ENCODE peak calls at places on chromosomes 12 and 14, in four cellular contexts. One of them, this sample, is unnamed.

GRCh38 chr12:49865782-49866135 is 22.9 kb upstream of the BCDIN3D start:
- DNase-seq in iPS DF 6.9: no peak
- DNase-seq in naive thymus-derived CD4-positive, alpha-beta T cell: no peak
- DNase-seq in fibroblast of lung: no peak
- DNase-seq in this sample: no peak

GRCh38 chr12:3632256-3633240 is 120.4 kb downstream of the CRACR2A start:
- DNase-seq in iPS DF 6.9: no peak
- DNase-seq in fibroblast of lung: peak; percentile 23
- DNase-seq in naive thymus-derived CD4-positive, alpha-beta T cell: no peak
- DNase-seq in this sample: no peak

GRCh38 chr12:55847033-55847432 is 4.3 kb upstream of the MMP19 start:
- DNase-seq in fibroblast of lung: peak; percentile 84
- DNase-seq in naive thymus-derived CD4-positive, alpha-beta T cell: no peak
- DNase-seq in iPS DF 6.9: no peak
- DNase-seq in this sample: peak; percentile 64

GRCh38 chr14:90643982-90644510 is 172.2 kb downstream of the TTC7B start:
- DNase-seq in naive thymus-derived CD4-positive, alpha-beta T cell: no peak
- DNase-seq in fibroblast of lung: no peak
- DNase-seq in iPS DF 6.9: no peak
- DNase-seq in this sample: no peak

GRCh38 chr12:121278450-121279375 is 17.8 kb downstream of the CAMKK2 start:
- DNase-seq in fibroblast of lung: peak; percentile 53
- DNase-seq in iPS DF 6.9: no peak
- DNase-seq in naive thymus-derived CD4-positive, alpha-beta T cell: no peak
- DNase-seq in this sample: peak; percentile 69

GRCh38 chr14:51939727-51940126 is 49.6 kb upstream of the RTRAF start:
- DNase-seq in iPS DF 6.9: no peak
- DNase-seq in naive thymus-derived CD4-positive, alpha-beta T cell: no peak
- DNase-seq in fibroblast of lung: peak; percentile 19
- DNase-seq in this sample: no peak

GRCh38 chr12:111757361-111758119 is 9.2 kb upstream of the ALDH2 start:
- DNase-seq in iPS DF 6.9: no peak
- DNase-seq in naive thymus-derived CD4-positive, alpha-beta T cell: no peak
- DNase-seq in fibroblast of lung: peak; percentile 70
- DNase-seq in this sample: peak; percentile 73

GRCh38 chr14:52863339-52863700 is 71.9 kb upstream of the GNPNAT1 start:
- DNase-seq in iPS DF 6.9: no peak
- DNase-seq in fibroblast of lung: peak; percentile 48
- DNase-seq in naive thymus-derived CD4-positive, alpha-beta T cell: no peak
- DNase-seq in this sample: no peak

GRCh38 chr12:121811434-121812319 is 7.9 kb downstream of the SETD1B start:
- DNase-seq in naive thymus-derived CD4-positive, alpha-beta T cell: peak; percentile 74
- DNase-seq in iPS DF 6.9: no peak
- DNase-seq in fibroblast of lung: peak; percentile 59
- DNase-seq in this sample: peak; percentile 92

GRCh38 chr12:118625050-118625675 is 248.8 kb downstream of the SUDS3 start:
- DNase-seq in iPS DF 6.9: no peak
- DNase-seq in naive thymus-derived CD4-positive, alpha-beta T cell: no peak
- DNase-seq in fibroblast of lung: no peak
- DNase-seq in this sample: no peak

GRCh38 chr12:13171921-13172859 is 24.3 kb upstream of the EMP1 start:
- DNase-seq in fibroblast of lung: peak; percentile 69
- DNase-seq in naive thymus-derived CD4-positive, alpha-beta T cell: no peak
- DNase-seq in iPS DF 6.9: no peak
- DNase-seq in this sample: peak; percentile 57

GRCh38 chr14:91367173-91368171 is 50.1 kb downstream of the CCDC88C start:
- DNase-seq in naive thymus-derived CD4-positive, alpha-beta T cell: peak; percentile 75
- DNase-seq in iPS DF 6.9: no peak
- DNase-seq in fibroblast of lung: peak; percentile 97
- DNase-seq in this sample: no peak

GRCh38 chr12:22083167-22083566 is 37.1 kb downstream of the CMAS start:
- DNase-seq in naive thymus-derived CD4-positive, alpha-beta T cell: peak; percentile 57
- DNase-seq in fibroblast of lung: peak; percentile 29
- DNase-seq in iPS DF 6.9: no peak
- DNase-seq in this sample: no peak

GRCh38 chr12:32032205-32032810 is 73.1 kb downstream of the RESF1 start:
- DNase-seq in iPS DF 6.9: no peak
- DNase-seq in naive thymus-derived CD4-positive, alpha-beta T cell: no peak
- DNase-seq in fibroblast of lung: peak; percentile 80
- DNase-seq in this sample: no peak

GRCh38 chr14:73714656-73715081 is 485 bp upstream of the PNMA1 start:
- DNase-seq in naive thymus-derived CD4-positive, alpha-beta T cell: no peak
- DNase-seq in iPS DF 6.9: no peak
- DNase-seq in fibroblast of lung: peak; percentile 39
- DNase-seq in this sample: no peak

GRCh38 chr12:108080363-108080762 is 48.7 kb upstream of the WSCD2 start:
- DNase-seq in naive thymus-derived CD4-positive, alpha-beta T cell: no peak
- DNase-seq in fibroblast of lung: no peak
- DNase-seq in iPS DF 6.9: no peak
- DNase-seq in this sample: no peak

GRCh38 chr12:48917857-48918537 is 7.3 kb downstream of the FKBP11 start:
- DNase-seq in fibroblast of lung: no peak
- DNase-seq in naive thymus-derived CD4-positive, alpha-beta T cell: peak; percentile 63
- DNase-seq in iPS DF 6.9: no peak
- DNase-seq in this sample: no peak

GRCh38 chr14:105487986-105488777 is 1.5 kb downstream of the CRIP1 start:
- DNase-seq in naive thymus-derived CD4-positive, alpha-beta T cell: peak; percentile 50
- DNase-seq in fibroblast of lung: no peak
- DNase-seq in iPS DF 6.9: no peak
- DNase-seq in this sample: peak; percentile 82

GRCh38 chr14:79585845-79586244 is 625.5 kb downstream of the DIO2 start:
- DNase-seq in fibroblast of lung: peak; percentile 85
- DNase-seq in iPS DF 6.9: no peak
- DNase-seq in naive thymus-derived CD4-positive, alpha-beta T cell: no peak
- DNase-seq in this sample: no peak

GRCh38 chr12:109305547-109305946 is 3.5 kb downstream of the FOXN4 start:
- DNase-seq in fibroblast of lung: no peak
- DNase-seq in iPS DF 6.9: no peak
- DNase-seq in naive thymus-derived CD4-positive, alpha-beta T cell: no peak
- DNase-seq in this sample: no peak

GRCh38 chr12:109309441-109310246 is 560 bp upstream of the FOXN4 start:
- DNase-seq in fibroblast of lung: no peak
- DNase-seq in naive thymus-derived CD4-positive, alpha-beta T cell: no peak
- DNase-seq in iPS DF 6.9: no peak
- DNase-seq in this sample: no peak

GRCh38 chr12:109304485-109304884 is 4.6 kb downstream of the FOXN4 start:
- DNase-seq in fibroblast of lung: no peak
- DNase-seq in naive thymus-derived CD4-positive, alpha-beta T cell: no peak
- DNase-seq in iPS DF 6.9: no peak
- DNase-seq in this sample: no peak

GRCh38 chr12:109308534-109309440 is at the start of gene FOXN4:
- DNase-seq in iPS DF 6.9: no peak
- DNase-seq in naive thymus-derived CD4-positive, alpha-beta T cell: no peak
- DNase-seq in fibroblast of lung: no peak
- DNase-seq in this sample: no peak

DNA sequence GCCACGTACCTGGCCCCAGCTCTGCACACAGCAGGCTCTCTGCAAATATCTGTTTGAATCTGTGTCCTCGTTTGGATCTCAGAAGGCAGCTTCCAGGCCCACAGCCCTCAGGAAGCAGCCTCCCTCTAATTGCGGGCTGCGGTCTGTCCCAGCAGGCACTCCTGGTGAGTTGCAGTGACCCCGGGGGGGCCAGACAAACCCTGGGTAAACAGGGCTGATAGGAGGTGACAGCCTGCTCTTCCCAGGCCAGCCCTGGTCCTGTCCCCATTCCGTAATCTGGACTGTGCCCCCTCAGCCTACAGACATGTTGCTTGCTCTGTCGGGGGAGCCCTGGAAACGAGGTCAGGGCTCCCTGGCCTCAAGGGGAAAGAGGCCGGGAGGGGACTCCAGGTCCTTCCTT is 2.0 kb downstream of the FOXN4 start:
- DNase-seq in iPS DF 6.9: no peak
- DNase-seq in fibroblast of lung: no peak
- DNase-seq in naive thymus-derived CD4-positive, alpha-beta T cell: no peak
- DNase-seq in this sample: no peak
- H3K27me3 ChIP-seq in iPS DF 6.9: peaks cover 25% of the 10 kb centered on the region
- H3K27me3 ChIP-seq in fibroblast of lung: peaks cover 51% of the 10 kb centered on the region
- H3K27me3 ChIP-seq in naive thymus-derived CD4-positive, alpha-beta T cell: no peaks in the 10 kb centered on the region
- H3K27me3 ChIP-seq in this sample: no peaks in the 10 kb centered on the region

DNA sequence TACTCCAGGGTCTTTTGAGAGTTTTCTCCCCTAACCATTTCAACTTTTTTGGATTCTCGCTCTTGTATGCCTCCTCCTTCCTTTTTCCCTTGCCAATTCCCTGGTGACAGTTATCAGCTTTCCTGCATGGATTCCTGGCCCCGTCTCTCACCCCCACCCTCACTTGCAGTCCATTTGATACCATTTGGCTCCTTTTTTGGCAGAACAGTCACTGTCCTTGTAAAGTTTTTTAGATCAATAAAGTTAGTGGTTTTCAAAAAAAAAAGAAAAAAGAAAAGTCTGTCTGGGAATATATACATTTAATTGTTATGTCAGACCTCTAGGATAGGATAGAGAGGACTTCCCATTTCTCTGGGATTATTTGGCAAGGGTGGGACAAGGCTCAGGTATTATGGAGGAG is 42.1 kb downstream of the ACTN1 start:
- DNase-seq in iPS DF 6.9: no peak
- DNase-seq in fibroblast of lung: no peak
- DNase-seq in naive thymus-derived CD4-positive, alpha-beta T cell: no peak
- DNase-seq in this sample: peak; percentile 59
- H3K4me3 ChIP-seq in iPS DF 6.9: no peak overlapping the region
- H3K4me3 ChIP-seq in fibroblast of lung: no peak overlapping the region
- H3K4me3 ChIP-seq in naive thymus-derived CD4-positive, alpha-beta T cell: no peak overlapping the region
- H3K4me3 ChIP-seq in this sample: no peak overlapping the region

DNA sequence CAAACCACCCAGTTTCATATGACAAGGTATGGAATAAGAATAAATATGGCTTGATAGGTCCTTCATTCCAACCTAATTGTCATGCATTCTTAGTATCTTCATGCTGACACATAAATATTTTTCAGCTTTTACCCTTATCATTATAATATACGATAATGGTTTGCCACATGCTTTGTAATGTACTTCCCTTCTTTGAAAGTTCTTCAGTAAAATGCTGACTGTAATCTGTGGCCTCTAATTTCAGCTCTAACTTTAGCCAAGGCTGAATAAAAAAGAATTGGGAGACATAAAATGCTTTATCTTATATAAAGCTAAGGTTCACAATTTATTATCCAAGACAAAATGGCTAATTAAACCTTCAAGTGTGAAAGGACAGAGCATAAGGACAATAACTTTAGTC is 2.6 kb upstream of the MAP4K5 start:
- DNase-seq in iPS DF 6.9: no peak
- DNase-seq in fibroblast of lung: no peak
- DNase-seq in naive thymus-derived CD4-positive, alpha-beta T cell: no peak
- DNase-seq in this sample: no peak
- H3K4me1 ChIP-seq in iPS DF 6.9: no peaks in the 10 kb centered on the region
- H3K4me1 ChIP-seq in fibroblast of lung: peaks cover 5% of the 10 kb centered on the region
- H3K4me1 ChIP-seq in naive thymus-derived CD4-positive, alpha-beta T cell: peaks cover 24% of the 10 kb centered on the region
- H3K4me1 ChIP-seq in this sample: no peaks in the 10 kb centered on the region

GRCh38 chr12:212383-212798 is 1.6 kb downstream of the SLC6A12 start:
- DNase-seq in fibroblast of lung: no peak
- DNase-seq in naive thymus-derived CD4-positive, alpha-beta T cell: no peak
- DNase-seq in iPS DF 6.9: no peak
- DNase-seq in this sample: no peak

GRCh38 chr12:214005-214736 is at the start of gene SLC6A12:
- DNase-seq in iPS DF 6.9: no peak
- DNase-seq in naive thymus-derived CD4-positive, alpha-beta T cell: no peak
- DNase-seq in fibroblast of lung: no peak
- DNase-seq in this sample: no peak

GRCh38 chr12:213527-213932 is 427 bp downstream of the SLC6A12 start:
- DNase-seq in iPS DF 6.9: no peak
- DNase-seq in naive thymus-derived CD4-positive, alpha-beta T cell: no peak
- DNase-seq in fibroblast of lung: no peak
- DNase-seq in this sample: no peak

GRCh38 chr12:211639-212382 is 2.1 kb downstream of the SLC6A12 start:
- DNase-seq in fibroblast of lung: no peak
- DNase-seq in naive thymus-derived CD4-positive, alpha-beta T cell: no peak
- DNase-seq in iPS DF 6.9: no peak
- DNase-seq in this sample: no peak

GRCh38 chr12:212799-213526 is 994 bp downstream of the SLC6A12 start:
- DNase-seq in iPS DF 6.9: no peak
- DNase-seq in fibroblast of lung: no peak
- DNase-seq in naive thymus-derived CD4-positive, alpha-beta T cell: no peak
- DNase-seq in this sample: peak; percentile 49
- H3K27me3 ChIP-seq in iPS DF 6.9: no peaks in the 10 kb centered on the region
- H3K27me3 ChIP-seq in fibroblast of lung: peaks cover 17% of the 10 kb centered on the region
- H3K27me3 ChIP-seq in naive thymus-derived CD4-positive, alpha-beta T cell: no peaks in the 10 kb centered on the region
- H3K27me3 ChIP-seq in this sample: no peaks in the 10 kb centered on the region

DNA sequence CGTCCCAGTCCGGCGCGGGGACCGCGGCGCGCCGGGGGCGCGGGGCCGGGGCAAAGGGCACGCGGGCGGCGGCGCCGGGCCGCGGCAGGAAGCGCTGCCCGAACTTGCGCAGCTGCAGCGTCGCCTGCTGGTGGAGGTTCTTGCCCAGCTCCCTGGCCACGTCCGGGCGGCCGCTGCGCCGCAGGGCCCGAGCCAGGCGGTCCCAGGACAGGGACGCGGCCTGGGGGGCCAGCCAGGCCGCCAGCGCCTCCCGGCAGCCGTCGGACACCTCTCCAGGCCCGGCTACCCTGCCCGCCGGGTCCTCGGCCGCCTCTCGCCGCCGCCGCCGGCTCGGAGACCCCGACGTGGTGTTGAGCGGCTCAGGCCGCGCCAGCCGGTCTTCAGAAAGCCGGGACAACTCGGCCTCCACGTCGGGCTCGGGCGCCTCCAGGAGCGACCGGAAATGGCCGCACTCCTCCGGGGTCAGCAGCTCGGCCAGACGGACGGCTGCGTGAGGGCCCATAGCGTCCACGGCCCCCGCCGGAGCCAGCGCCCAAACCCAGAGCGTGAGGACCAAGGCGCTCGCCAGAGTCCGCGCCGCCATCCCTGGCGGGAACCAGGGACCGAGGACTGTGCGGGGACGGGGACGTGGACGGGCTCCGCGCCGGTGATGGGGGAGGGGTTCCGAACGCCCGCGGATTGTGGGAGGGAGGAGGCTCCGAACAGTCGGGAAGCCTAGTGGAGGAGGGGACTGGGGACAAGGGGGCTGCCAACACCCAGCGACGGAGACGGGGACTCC is 34.0 kb downstream of the FIGNL2 start:
- DNase-seq in fibroblast of lung: peak; percentile 79
- DNase-seq in naive thymus-derived CD4-positive, alpha-beta T cell: peak; percentile 62
- DNase-seq in iPS DF 6.9: peak; percentile 68
- DNase-seq in this sample: peak; percentile 87
- H3K4me3 ChIP-seq in fibroblast of lung: peak overlapping the region; percentile 50
- H3K4me3 ChIP-seq in naive thymus-derived CD4-positive, alpha-beta T cell: peak overlapping the region; percentile 57
- H3K4me3 ChIP-seq in iPS DF 6.9: peak overlapping the region; percentile 36
- H3K4me3 ChIP-seq in this sample: peak overlapping the region; percentile 62

GRCh38 chr12:27622436-27623185 is 73.6 kb upstream of the REP15 start:
- DNase-seq in naive thymus-derived CD4-positive, alpha-beta T cell: no peak
- DNase-seq in iPS DF 6.9: no peak
- DNase-seq in fibroblast of lung: peak; percentile 67
- DNase-seq in this sample: no peak
- H3K4me1 ChIP-seq in naive thymus-derived CD4-positive, alpha-beta T cell: no peaks in the 10 kb centered on the region
- H3K4me1 ChIP-seq in iPS DF 6.9: no peaks in the 10 kb centered on the region
- H3K4me1 ChIP-seq in fibroblast of lung: peaks cover 20% of the 10 kb centered on the region
- H3K4me1 ChIP-seq in this sample: peaks cover 4% of the 10 kb centered on the region

DNA sequence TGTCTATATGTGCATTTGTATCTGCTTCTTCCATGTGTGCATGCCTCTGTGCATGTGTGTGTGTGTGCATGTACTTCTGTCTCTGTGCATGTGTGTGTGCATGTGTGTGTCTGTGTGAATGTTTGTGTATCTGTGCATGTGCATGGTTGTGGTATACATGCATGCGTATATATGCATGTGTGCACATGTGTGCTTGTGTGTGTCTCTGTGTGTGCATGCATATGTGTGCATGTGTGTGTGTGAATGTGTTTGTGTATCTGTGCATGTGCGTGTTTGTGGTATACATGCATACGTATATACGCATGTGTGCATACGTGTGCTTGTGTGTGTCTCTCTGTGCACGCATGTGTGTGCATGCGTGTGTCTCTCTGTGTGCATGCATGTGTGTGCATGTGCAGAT is 363.2 kb upstream of the SFSWAP start:
- DNase-seq in naive thymus-derived CD4-positive, alpha-beta T cell: no peak
- DNase-seq in fibroblast of lung: no peak
- DNase-seq in iPS DF 6.9: no peak
- DNase-seq in this sample: no peak
- H3K27me3 ChIP-seq in naive thymus-derived CD4-positive, alpha-beta T cell: no peaks in the 10 kb centered on the region
- H3K27me3 ChIP-seq in fibroblast of lung: no peaks in the 10 kb centered on the region
- H3K27me3 ChIP-seq in iPS DF 6.9: no peaks in the 10 kb centered on the region
- H3K27me3 ChIP-seq in this sample: no peaks in the 10 kb centered on the region